ENCODE peak calls at places on chromosomes 2 and 18, in five cellular contexts. One of them, this sample, is unnamed.

GRCh38 chr2:30225131-30225762 is 6.1 kb upstream of the LBH start:
- DNase-seq in stimulated activated CD8-positive, alpha-beta memory T cell treated with anti-CD3 and anti-CD28 coated beads, Interleukin-4, amount 100 ng/mL, for 24 hours: no peak
- DNase-seq in amygdala: no peak
- DNase-seq in pancreas: no peak
- DNase-seq in KBM-7: peak
- DNase-seq in this sample: no peak

GRCh38 chr2:46036929-46037328 is 260.3 kb upstream of the EPAS1 start:
- DNase-seq in stimulated activated CD8-positive, alpha-beta memory T cell treated with anti-CD3 and anti-CD28 coated beads, Interleukin-4, amount 100 ng/mL, for 24 hours: no peak
- DNase-seq in amygdala: no peak
- DNase-seq in pancreas: no peak
- DNase-seq in KBM-7: no peak
- DNase-seq in this sample: no peak

GRCh38 chr2:26340831-26341230 is 5.1 kb upstream of the SELENOI start:
- DNase-seq in stimulated activated CD8-positive, alpha-beta memory T cell treated with anti-CD3 and anti-CD28 coated beads, Interleukin-4, amount 100 ng/mL, for 24 hours: no peak
- DNase-seq in amygdala: no peak
- DNase-seq in pancreas: no peak
- DNase-seq in KBM-7: no peak
- DNase-seq in this sample: no peak

GRCh38 chr2:50950996-50951395 is 80.9 kb downstream of the NRXN1 start:
- DNase-seq in stimulated activated CD8-positive, alpha-beta memory T cell treated with anti-CD3 and anti-CD28 coated beads, Interleukin-4, amount 100 ng/mL, for 24 hours: no peak
- DNase-seq in amygdala: no peak
- DNase-seq in pancreas: no peak
- DNase-seq in KBM-7: no peak
- DNase-seq in this sample: no peak

GRCh38 chr2:101150306-101151140 is 659 bp downstream of the TBC1D8 start:
- DNase-seq in stimulated activated CD8-positive, alpha-beta memory T cell treated with anti-CD3 and anti-CD28 coated beads, Interleukin-4, amount 100 ng/mL, for 24 hours: no peak
- DNase-seq in amygdala: no peak
- DNase-seq in pancreas: peak
- DNase-seq in KBM-7: peak
- DNase-seq in this sample: peak

GRCh38 chr2:167181674-167182073 is 293.4 kb downstream of the XIRP2 start:
- DNase-seq in stimulated activated CD8-positive, alpha-beta memory T cell treated with anti-CD3 and anti-CD28 coated beads, Interleukin-4, amount 100 ng/mL, for 24 hours: no peak
- DNase-seq in amygdala: no peak
- DNase-seq in pancreas: no peak
- DNase-seq in KBM-7: no peak
- DNase-seq in this sample: no peak

GRCh38 chr2:111162718-111163331 is 42.1 kb downstream of the BCL2L11 start:
- DNase-seq in stimulated activated CD8-positive, alpha-beta memory T cell treated with anti-CD3 and anti-CD28 coated beads, Interleukin-4, amount 100 ng/mL, for 24 hours: no peak
- DNase-seq in amygdala: no peak
- DNase-seq in pancreas: no peak
- DNase-seq in KBM-7: peak
- DNase-seq in this sample: no peak

GRCh38 chr18:35619468-35619867 is 37.9 kb downstream of the GALNT1 start:
- DNase-seq in stimulated activated CD8-positive, alpha-beta memory T cell treated with anti-CD3 and anti-CD28 coated beads, Interleukin-4, amount 100 ng/mL, for 24 hours: no peak
- DNase-seq in amygdala: no peak
- DNase-seq in pancreas: no peak
- DNase-seq in KBM-7: no peak
- DNase-seq in this sample: no peak

GRCh38 chr2:44936275-44936674 is 5.2 kb upstream of the SIX3 start:
- DNase-seq in stimulated activated CD8-positive, alpha-beta memory T cell treated with anti-CD3 and anti-CD28 coated beads, Interleukin-4, amount 100 ng/mL, for 24 hours: no peak
- DNase-seq in amygdala: no peak
- DNase-seq in pancreas: no peak
- DNase-seq in KBM-7: no peak
- DNase-seq in this sample: no peak

GRCh38 chr2:101003278-101003775 is 1.2 kb downstream of the RPL31 start:
- DNase-seq in stimulated activated CD8-positive, alpha-beta memory T cell treated with anti-CD3 and anti-CD28 coated beads, Interleukin-4, amount 100 ng/mL, for 24 hours: no peak
- DNase-seq in amygdala: no peak
- DNase-seq in pancreas: no peak
- DNase-seq in KBM-7: peak
- DNase-seq in this sample: no peak

GRCh38 chr2:133765693-133766092 is 197.4 kb upstream of the NCKAP5 start:
- DNase-seq in stimulated activated CD8-positive, alpha-beta memory T cell treated with anti-CD3 and anti-CD28 coated beads, Interleukin-4, amount 100 ng/mL, for 24 hours: no peak
- DNase-seq in amygdala: no peak
- DNase-seq in pancreas: no peak
- DNase-seq in KBM-7: no peak
- DNase-seq in this sample: no peak

GRCh38 chr2:46471-47345 is at the start of gene FAM110C:
- DNase-seq in stimulated activated CD8-positive, alpha-beta memory T cell treated with anti-CD3 and anti-CD28 coated beads, Interleukin-4, amount 100 ng/mL, for 24 hours: peak
- DNase-seq in amygdala: peak
- DNase-seq in pancreas: peak
- DNase-seq in KBM-7: peak
- DNase-seq in this sample: peak

GRCh38 chr2:30664761-30665358 is 142.4 kb downstream of the CAPN13 start:
- DNase-seq in stimulated activated CD8-positive, alpha-beta memory T cell treated with anti-CD3 and anti-CD28 coated beads, Interleukin-4, amount 100 ng/mL, for 24 hours: peak
- DNase-seq in amygdala: no peak
- DNase-seq in pancreas: no peak
- DNase-seq in KBM-7: no peak
- DNase-seq in this sample: no peak

GRCh38 chr2:75053484-75054112 is 95.2 kb downstream of the POLE4 start:
- DNase-seq in stimulated activated CD8-positive, alpha-beta memory T cell treated with anti-CD3 and anti-CD28 coated beads, Interleukin-4, amount 100 ng/mL, for 24 hours: no peak
- DNase-seq in amygdala: no peak
- DNase-seq in pancreas: peak
- DNase-seq in KBM-7: peak
- DNase-seq in this sample: peak

GRCh38 chr2:46286715-46287114 is 10.5 kb upstream of the EPAS1 start:
- DNase-seq in stimulated activated CD8-positive, alpha-beta memory T cell treated with anti-CD3 and anti-CD28 coated beads, Interleukin-4, amount 100 ng/mL, for 24 hours: no peak
- DNase-seq in amygdala: no peak
- DNase-seq in pancreas: no peak
- DNase-seq in KBM-7: no peak
- DNase-seq in this sample: no peak

GRCh38 chr2:184030978-184031377 is 567.4 kb upstream of the ZNF804A start:
- DNase-seq in stimulated activated CD8-positive, alpha-beta memory T cell treated with anti-CD3 and anti-CD28 coated beads, Interleukin-4, amount 100 ng/mL, for 24 hours: no peak
- DNase-seq in amygdala: no peak
- DNase-seq in pancreas: no peak
- DNase-seq in KBM-7: no peak
- DNase-seq in this sample: no peak

GRCh38 chr18:34122724-34123334 is 101.9 kb downstream of the NOL4 start:
- DNase-seq in stimulated activated CD8-positive, alpha-beta memory T cell treated with anti-CD3 and anti-CD28 coated beads, Interleukin-4, amount 100 ng/mL, for 24 hours: no peak
- DNase-seq in amygdala: no peak
- DNase-seq in pancreas: no peak
- DNase-seq in KBM-7: peak
- DNase-seq in this sample: no peak

GRCh38 chr18:37253424-37254255 is 312.0 kb downstream of the CELF4 start:
- DNase-seq in stimulated activated CD8-positive, alpha-beta memory T cell treated with anti-CD3 and anti-CD28 coated beads, Interleukin-4, amount 100 ng/mL, for 24 hours: no peak
- DNase-seq in amygdala: no peak
- DNase-seq in pancreas: peak
- DNase-seq in KBM-7: no peak
- DNase-seq in this sample: peak

GRCh38 chr2:188292446-188293239 is 969 bp downstream of the GULP1 start:
- DNase-seq in stimulated activated CD8-positive, alpha-beta memory T cell treated with anti-CD3 and anti-CD28 coated beads, Interleukin-4, amount 100 ng/mL, for 24 hours: no peak
- DNase-seq in amygdala: peak
- DNase-seq in pancreas: peak
- DNase-seq in KBM-7: peak
- DNase-seq in this sample: peak

GRCh38 chr2:201858781-201859180 is 52.4 kb downstream of the CDK15 start:
- DNase-seq in stimulated activated CD8-positive, alpha-beta memory T cell treated with anti-CD3 and anti-CD28 coated beads, Interleukin-4, amount 100 ng/mL, for 24 hours: peak
- DNase-seq in amygdala: no peak
- DNase-seq in pancreas: no peak
- DNase-seq in KBM-7: peak
- DNase-seq in this sample: peak

GRCh38 chr2:129797489-129798300 is 181.8 kb upstream of the RAB6C start:
- DNase-seq in stimulated activated CD8-positive, alpha-beta memory T cell treated with anti-CD3 and anti-CD28 coated beads, Interleukin-4, amount 100 ng/mL, for 24 hours: no peak
- DNase-seq in amygdala: no peak
- DNase-seq in pancreas: no peak
- DNase-seq in KBM-7: no peak
- DNase-seq in this sample: no peak

GRCh38 chr2:237549216-237550056 is 16.9 kb upstream of the PRLH start:
- DNase-seq in stimulated activated CD8-positive, alpha-beta memory T cell treated with anti-CD3 and anti-CD28 coated beads, Interleukin-4, amount 100 ng/mL, for 24 hours: no peak
- DNase-seq in amygdala: no peak
- DNase-seq in pancreas: no peak
- DNase-seq in KBM-7: no peak
- DNase-seq in this sample: no peak

GRCh38 chr2:40178971-40179370 is 272.9 kb downstream of the SLC8A1 start:
- DNase-seq in stimulated activated CD8-positive, alpha-beta memory T cell treated with anti-CD3 and anti-CD28 coated beads, Interleukin-4, amount 100 ng/mL, for 24 hours: no peak
- DNase-seq in amygdala: no peak
- DNase-seq in pancreas: no peak
- DNase-seq in KBM-7: no peak
- DNase-seq in this sample: no peak

This sample was measured in upper lobe of left lung.